ENCODE peak calls at places on chromosomes 13 and 19, in seven cellular contexts. I, D, N, O, F, A and G are unnamed samples. For H3K36me3, the result is how much of the 10 kb centered on the place peaks cover.

GRCh38 chr13:48596128-48596429 is 57.6 kb upstream of the CYSLTR2 start:
- DNase-seq in A (no peak), I (no peak), N (no peak), F (no peak), O (no peak), D (no peak), G (no peak)

GRCh38 chr19:39946532-39946931 is 12.1 kb upstream of the FCGBP start:
- DNase-seq in N (no peak), O (no peak), D (no peak), F (no peak), A (no peak), I (no peak), G (no peak)

GRCh38 chr19:33467851-33468250 is 53.7 kb downstream of the PEPD start:
- DNase-seq in I (no peak), D (no peak), A (no peak), F (no peak), N (no peak), O (no peak), G (peak)

GRCh38 chr19:4103073-4103418 is 20.9 kb downstream of the MAP2K2 start:
- DNase-seq in I (no peak), O (no peak), D (no peak), A (peak), F (no peak), N (no peak), G (no peak)

GRCh38 chr19:47267350-47267759 is 7.3 kb upstream of the INAFM1 start:
- DNase-seq in A (no peak), N (no peak), I (no peak), F (no peak), D (no peak), O (no peak), G (no peak)

GRCh38 chr13:20193924-20194631 is 1.3 kb upstream of the GJB2 start:
- DNase-seq in N (no peak), A (no peak), F (no peak), O (no peak), D (no peak), I (no peak), G (no peak)

GRCh38 chr13:21242236-21242635 is 65.8 kb downstream of the MRPL57 start:
- DNase-seq in O (peak), N (peak), F (no peak), I (no peak), D (no peak), A (no peak), G (no peak)

GRCh38 chr13:95641961-95642621 is 2.4 kb downstream of the DZIP1 start:
- DNase-seq in F (peak), O (no peak), I (peak), D (no peak), A (peak), N (peak), G (peak)

GRCh38 chr13:51067376-51068125 is 43.5 kb downstream of the C13orf42 start:
- DNase-seq in A (peak), O (no peak), D (no peak), F (no peak), N (no peak), I (no peak), G (no peak)

GRCh38 chr19:16381756-16382401 is 57.3 kb downstream of the KLF2 start:
- DNase-seq in A (peak), N (peak), I (peak), D (peak), O (no peak), F (no peak), G (no peak)

GRCh38 chr13:77300176-77301141 is 26.4 kb downstream of the MYCBP2 start:
- DNase-seq in F (no peak), O (no peak), D (no peak), N (no peak), A (peak), I (no peak), G (no peak)

GRCh38 chr13:21243045-21243842 is 66.8 kb downstream of the MRPL57 start:
- DNase-seq in N (no peak), A (no peak), F (no peak), I (no peak), O (no peak), D (no peak), G (no peak)

GRCh38 chr13:29369060-29369743 is 226.3 kb downstream of the SLC7A1 start:
- DNase-seq in D (no peak), A (peak), O (peak), I (no peak), N (peak), F (no peak), G (peak)

GRCh38 chr13:26200811-26201210 is 21.3 kb downstream of the RNF6 start:
- DNase-seq in D (no peak), F (no peak), I (no peak), A (no peak), N (no peak), O (no peak), G (no peak)

GRCh38 chr19:51460164-51460992 is 2.1 kb upstream of the SIGLEC8 start:
- DNase-seq in O (no peak), D (no peak), N (no peak), I (no peak), F (no peak), A (no peak), G (no peak)

GRCh38 chr19:46218160-46218559 is 11.4 kb upstream of the IGFL1 start:
- DNase-seq in I (no peak), A (peak), N (peak), F (peak), D (no peak), O (peak), G (peak)

GRCh38 chr19:19627442-19627715 is 641 bp downstream of the LPAR2 start:
- DNase-seq in N (no peak), I (no peak), A (no peak), O (no peak), D (no peak), F (no peak), G (no peak)

GRCh38 chr13:107347641-107348369 is 779.9 kb upstream of the ARGLU1 start:
- DNase-seq in I (no peak), D (no peak), F (no peak), A (peak), O (no peak), N (no peak), G (no peak)

GRCh38 chr13:93455881-93456280 is 229.3 kb downstream of the GPC6 start:
- DNase-seq in I (no peak), A (no peak), D (no peak), O (no peak), N (no peak), F (no peak), G (no peak)
- H3K4me3 ChIP-seq in I (no peak), A (no peak), D (no peak), O (no peak), N (no peak), F (no peak), G (no peak)

DNA sequence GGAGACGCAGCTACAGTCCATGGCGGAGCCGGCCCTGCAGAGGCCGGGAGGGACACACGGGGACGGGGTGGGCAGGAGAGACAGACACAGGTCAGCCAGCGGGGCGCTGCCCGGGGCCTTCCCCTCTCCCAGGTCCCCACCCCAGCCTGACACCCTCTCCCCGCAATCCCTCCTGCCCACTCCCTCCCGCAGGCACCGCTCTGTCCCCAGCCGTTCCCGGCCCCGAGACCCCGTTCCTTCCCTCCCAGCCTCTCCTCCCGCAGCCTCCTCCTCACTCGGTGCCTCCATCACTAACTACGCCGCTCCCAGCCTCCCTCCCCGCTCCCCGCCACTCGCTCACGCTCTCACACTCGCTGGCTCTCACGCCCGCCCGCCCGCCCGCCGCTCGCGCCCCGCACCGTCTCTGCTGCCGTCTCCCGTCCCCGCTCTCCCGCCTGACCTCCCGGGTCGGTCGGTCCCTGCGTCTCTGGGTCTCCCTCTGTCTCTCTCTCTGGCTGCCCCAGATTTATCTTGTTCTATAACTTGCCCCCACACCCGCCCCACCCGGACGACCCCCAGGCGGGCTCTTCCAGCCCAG is 15.3 kb downstream of the ERFL start:
- DNase-seq in O (no peak), F (no peak), I (no peak), D (no peak), N (no peak), A (no peak), G (no peak)
- TF ChIP-seq CTCF in O (no peak), F (no peak), I (no peak), D (no peak), N (no peak), A (no peak), G (no peak)

DNA sequence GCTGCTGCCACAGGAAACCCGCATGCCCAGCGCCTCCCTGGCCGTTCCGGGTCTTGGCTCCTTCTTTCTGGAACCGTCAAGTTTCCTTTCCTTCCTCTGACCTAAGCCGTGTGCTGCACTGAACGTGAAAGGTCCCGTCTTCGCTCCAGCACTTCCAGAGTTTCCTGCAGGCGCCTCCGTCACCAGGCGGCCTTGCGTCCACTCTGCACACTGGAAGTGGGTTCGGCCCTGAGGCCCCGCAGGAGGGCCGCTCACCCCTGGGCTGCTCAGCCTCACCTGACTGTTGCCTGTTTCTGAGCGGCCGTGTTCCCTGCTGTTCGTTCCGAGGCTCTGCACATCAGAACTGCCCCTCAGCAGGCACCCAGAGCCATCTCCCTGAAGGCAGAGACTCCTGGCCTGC is 12.3 kb upstream of the MEX3D start:
- DNase-seq in O (no peak), N (no peak), D (no peak), I (no peak), F (no peak), A (no peak), G (no peak)
- H3K36me3 ChIP-seq in O (half or more), N (under half), D (half or more), I (half or more), F (under half), A (under half), G (under half)

GRCh38 chr19:10270180-10270615 is 722 bp upstream of the ICAM1 start:
- DNase-seq in D (peak), N (no peak), A (no peak), F (peak), O (no peak), I (peak), G (no peak)

GRCh38 chr19:10274589-10274988 is 3.7 kb downstream of the ICAM1 start:
- DNase-seq in O (no peak), N (no peak), D (no peak), F (no peak), I (no peak), A (no peak), G (no peak)

GRCh38 chr19:10270616-10271394 is at the start of gene ICAM1:
- DNase-seq in F (peak), O (peak), I (peak), A (peak), D (peak), N (no peak), G (peak)

GRCh38 chr19:10269333-10270179 is 1.4 kb upstream of the ICAM1 start:
- DNase-seq in D (peak), A (peak), O (peak), N (peak), F (peak), I (peak), G (peak)

DNA sequence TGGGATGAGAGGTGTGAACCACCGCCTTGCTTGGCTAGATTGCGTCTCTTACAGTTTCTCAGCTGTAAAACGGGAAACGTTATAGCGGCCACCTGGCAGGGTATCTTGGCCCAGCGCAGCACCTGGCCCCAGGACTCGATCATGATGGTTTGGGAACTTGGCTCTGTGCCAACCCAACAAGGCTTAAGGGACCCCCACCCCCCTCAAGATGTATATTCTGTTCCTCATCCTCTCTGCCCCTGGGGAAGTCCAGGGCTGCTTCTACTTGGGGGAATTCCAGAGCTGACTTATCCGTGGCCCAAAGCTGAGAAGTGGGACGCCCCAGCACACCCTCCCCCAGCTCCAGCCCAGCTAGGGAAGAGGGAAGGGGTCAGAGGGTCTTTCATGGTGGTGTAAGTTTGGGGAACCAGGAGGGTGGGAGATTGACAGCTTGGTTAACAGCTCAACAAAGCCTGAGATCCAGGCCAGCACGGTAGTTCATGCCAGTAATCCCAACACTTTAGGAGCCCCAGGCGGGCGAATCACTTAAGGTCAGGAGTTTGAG is 695 bp downstream of the ICAM1 start:
- DNase-seq in N (no peak), D (no peak), F (peak), O (no peak), I (no peak), A (no peak), G (no peak)
- H3K4me3 ChIP-seq in N (no peak), D (peak), F (peak), O (peak), I (peak), A (peak), G (peak)

GRCh38 chr19:18254546-18255500 is 19.4 kb downstream of the IQCN start:
- DNase-seq in F (peak), A (no peak), O (no peak), I (no peak), N (no peak), D (no peak), G (no peak)
- TF ChIP-seq CTCF in F (peak), A (no peak), O (peak), I (no peak), N (no peak), D (no peak), G (peak)

GRCh38 chr19:11023635-11024168 is 62.9 kb downstream of the SMARCA4 start:
- DNase-seq in F (no peak), A (no peak), N (no peak), O (peak), D (no peak), I (no peak), G (no peak)

GRCh38 chr19:11025445-11025844 is 63.8 kb upstream of the LDLR start:
- DNase-seq in O (no peak), N (no peak), D (no peak), A (no peak), I (no peak), F (no peak), G (no peak)

GRCh38 chr19:11025006-11025405 is 64.2 kb downstream of the SMARCA4 start:
- DNase-seq in N (no peak), O (no peak), A (no peak), F (no peak), I (no peak), D (no peak), G (no peak)

GRCh38 chr19:11023016-11023415 is 62.2 kb downstream of the SMARCA4 start:
- DNase-seq in F (no peak), N (no peak), D (no peak), I (no peak), O (no peak), A (no peak), G (no peak)

DNA sequence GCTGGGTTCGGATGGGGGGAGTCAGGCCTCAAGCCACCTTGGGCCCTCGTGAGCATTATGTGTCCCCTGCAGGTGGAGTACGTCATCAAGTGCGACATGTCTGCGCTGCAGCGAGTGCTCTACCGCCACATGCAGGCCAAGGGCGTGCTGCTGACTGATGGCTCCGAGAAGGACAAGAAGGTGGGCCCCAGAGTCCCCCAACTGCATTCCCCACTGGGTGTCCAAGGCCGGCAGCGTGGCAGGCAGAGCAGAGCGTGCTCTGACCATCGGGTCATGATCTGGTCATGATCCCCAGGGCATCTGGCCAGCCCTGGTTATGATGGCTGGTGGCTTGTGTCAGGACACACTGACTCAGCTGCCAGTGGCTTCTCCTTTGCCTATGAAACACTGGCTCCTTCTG is 63.4 kb downstream of the SMARCA4 start:
- DNase-seq in N (no peak), A (no peak), D (no peak), I (no peak), F (no peak), O (no peak), G (no peak)
- H3K36me3 ChIP-seq in N (half or more), A (under half), D (half or more), I (half or more), F (under half), O (half or more), G (under half)

GRCh38 chr13:39600766-39601165 is 2.2 kb downstream of the LHFPL6 start:
- DNase-seq in O (no peak), F (no peak), D (no peak), N (no peak), A (no peak), I (peak), G (no peak)

GRCh38 chr13:39602277-39602613 is 748 bp downstream of the LHFPL6 start:
- DNase-seq in A (no peak), D (no peak), N (no peak), O (no peak), I (no peak), F (no peak), G (no peak)

GRCh38 chr13:39601636-39602035 is 1.4 kb downstream of the LHFPL6 start:
- DNase-seq in F (no peak), I (no peak), D (no peak), N (no peak), O (no peak), A (no peak), G (no peak)

GRCh38 chr13:39597828-39598227 is 5.2 kb downstream of the LHFPL6 start:
- DNase-seq in I (no peak), O (no peak), N (no peak), D (no peak), F (no peak), A (peak), G (no peak)

DNA sequence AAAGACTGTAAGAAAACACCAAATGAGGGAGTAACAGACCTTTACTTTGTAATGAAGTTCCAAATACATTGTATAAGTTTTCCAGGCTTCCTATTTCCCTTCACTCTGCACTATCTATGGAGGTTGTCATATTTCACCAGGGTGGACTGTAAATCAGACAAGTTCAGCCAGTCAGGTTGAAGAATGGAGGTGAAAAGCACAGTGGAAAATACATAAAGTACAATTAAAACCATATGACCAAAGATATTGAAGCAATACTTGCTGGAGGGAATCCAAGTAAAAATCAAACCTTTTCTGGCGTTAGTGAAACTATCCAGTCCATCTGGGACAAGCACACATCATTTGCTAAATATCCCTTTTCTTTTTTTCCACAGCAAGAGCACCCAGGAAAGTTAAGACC is 3.2 kb downstream of the LHFPL6 start:
- DNase-seq in N (no peak), D (no peak), I (no peak), O (no peak), A (peak), F (no peak), G (no peak)
- H3K4me3 ChIP-seq in N (no peak), D (peak), I (peak), O (no peak), A (no peak), F (no peak), G (no peak)

DNA sequence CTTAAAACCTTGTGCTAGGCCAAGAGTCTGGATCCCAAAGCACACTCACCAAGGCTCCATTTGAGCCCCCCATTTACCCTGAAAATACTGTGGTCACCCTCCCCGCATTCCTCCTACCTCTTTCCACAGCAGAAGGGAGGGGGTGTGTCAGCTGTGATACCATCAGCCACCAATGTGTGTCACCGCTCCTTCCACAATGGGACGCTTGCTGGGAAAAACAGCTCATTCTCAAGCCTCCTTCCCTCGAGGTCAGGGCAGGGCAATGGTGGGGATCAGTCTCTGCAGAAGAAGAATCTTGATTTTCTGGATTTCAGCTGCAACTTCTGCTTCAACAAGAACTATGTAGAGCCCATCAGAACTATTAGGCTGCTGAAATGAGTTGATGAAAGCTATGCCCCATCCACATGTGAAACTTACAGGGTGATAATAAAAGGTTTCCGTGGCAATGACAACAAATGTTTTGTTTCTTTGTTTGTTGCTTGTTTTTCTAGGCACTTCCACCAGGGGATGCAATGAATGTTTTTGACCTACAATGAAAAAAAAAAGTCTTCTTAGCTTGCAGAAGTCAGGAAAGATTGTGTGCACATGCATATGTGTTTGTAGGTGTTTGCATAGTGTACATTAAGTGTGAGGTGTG is 26.4 kb upstream of the ZNF507 start:
- DNase-seq in N (peak), O (no peak), D (no peak), F (no peak), I (no peak), A (no peak), G (peak)
- TF ChIP-seq CTCF in N (peak), O (peak), D (no peak), F (no peak), I (peak), A (peak), G (peak)

DNA sequence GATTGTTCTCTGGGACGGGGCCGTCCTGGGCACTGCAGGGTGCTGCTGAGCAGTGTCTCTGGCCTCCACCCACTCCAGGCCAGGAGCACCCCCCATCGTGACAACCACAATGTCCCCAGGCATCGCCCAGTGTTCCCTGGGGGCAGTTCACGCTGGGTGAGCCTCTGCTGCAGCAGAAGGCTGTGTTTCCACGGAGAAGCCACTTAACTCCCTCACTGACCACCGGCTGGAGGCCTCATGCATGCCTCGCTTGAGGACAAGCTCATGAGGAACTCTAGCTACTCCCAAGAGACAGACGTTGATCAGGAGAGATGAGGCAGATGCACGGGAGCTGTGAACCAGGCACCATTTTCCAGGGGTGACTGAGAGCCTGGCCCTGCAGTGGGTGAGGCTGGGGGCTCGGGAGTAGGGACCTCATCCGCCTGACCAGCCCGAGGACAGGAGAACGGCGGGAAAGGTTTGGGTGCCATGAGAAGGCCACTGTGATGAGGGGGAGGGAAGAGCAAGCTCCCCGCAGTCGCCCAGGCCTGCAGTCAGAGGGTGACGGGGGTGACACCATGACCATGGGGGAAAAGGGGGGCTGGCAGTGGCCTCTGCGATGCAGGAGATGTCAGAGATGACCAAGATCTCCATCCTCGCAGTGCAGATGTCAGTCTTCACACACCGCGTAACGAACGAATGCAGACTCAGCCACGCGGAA is 5.1 kb downstream of the SLC39A3 start:
- DNase-seq in A (no peak), F (no peak), I (no peak), O (no peak), N (no peak), D (no peak), G (no peak)
- H3K36me3 ChIP-seq in A (under half), F (under half), I (under half), O (half or more), N (under half), D (under half), G (under half)